ENCODE peak calls at places on chromosomes 11 and 22, in nine cellular contexts. N is A549, D is NB4, Y is transverse colon, U is ovary, A is testis, F is fibroblast of villous mesenchyme, O is AG10803, V is right lobe of liver. H is an unnamed sample.

GRCh38 chr11:92972248-92972647 is 2.8 kb downstream of the MTNR1B start:
- DNase-seq in N (no peak), D (no peak), Y (no peak), U (no peak), A (no peak), F (no peak), O (no peak), V (no peak), H (no peak)

GRCh38 chr11:96267490-96268010 is 75.4 kb downstream of the MAML2 start:
- DNase-seq in N (no peak), D (no peak), Y (no peak), U (no peak), A (no peak), F (peak; percentile 55), O (no peak), V (no peak), H (no peak)

GRCh38 chr22:43272869-43273318 is 70.3 kb downstream of the SCUBE1 start:
- DNase-seq in N (no peak), D (no peak), Y (no peak), U (peak; percentile 68), A (peak; percentile 86), F (peak; percentile 28), O (no peak), V (peak; percentile 48), H (no peak)

GRCh38 chr11:115623021-115623451 is 118.8 kb upstream of the CADM1 start:
- DNase-seq in N (peak; percentile 28), D (no peak), Y (peak; percentile 59), U (peak; percentile 70), A (peak; percentile 54), F (peak; percentile 95), O (peak; percentile 96), V (peak; percentile 52), H (peak; percentile 94)

GRCh38 chr11:109696191-109696897 is 274.4 kb downstream of the C11orf87 start:
- DNase-seq in N (no peak), D (no peak), Y (no peak), U (no peak), A (no peak), F (no peak), O (peak; percentile 53), V (no peak), H (peak; percentile 59)

GRCh38 chr11:14578551-14578956 is 58.4 kb upstream of the PSMA1 start:
- DNase-seq in N (no peak), D (peak; percentile 91), Y (peak; percentile 43), U (no peak), A (no peak), F (peak; percentile 85), O (peak; percentile 15), V (no peak), H (peak; percentile 91)

GRCh38 chr11:12092714-12093113 is 17.7 kb upstream of the MICAL2 start:
- DNase-seq in N (no peak), D (no peak), Y (no peak), U (no peak), A (no peak), F (no peak), O (no peak), V (no peak), H (no peak)

GRCh38 chr11:57645716-57646085 is 4.0 kb downstream of the YPEL4 start:
- DNase-seq in N (no peak), D (no peak), Y (no peak), U (peak; percentile 54), A (no peak), F (no peak), O (no peak), V (no peak), H (no peak)

GRCh38 chr22:29617922-29618629 is 14.6 kb downstream of the NF2 start:
- DNase-seq in N (no peak), D (no peak), Y (no peak), U (no peak), A (no peak), F (peak; percentile 67), O (peak; percentile 57), V (no peak), H (peak; percentile 46)

GRCh38 chr11:107250017-107250416 is 207.6 kb downstream of the CWF19L2 start:
- DNase-seq in N (no peak), D (no peak), Y (no peak), U (no peak), A (no peak), F (no peak), O (no peak), V (no peak), H (no peak)

GRCh38 chr11:84673753-84674152 is 953.4 kb downstream of the DLG2 start:
- DNase-seq in N (no peak), D (no peak), Y (no peak), U (no peak), A (no peak), F (no peak), O (peak; percentile 4), V (no peak), H (no peak)

GRCh38 chr22:44449683-44450425 is 48.2 kb downstream of the RTL6 start:
- DNase-seq in N (no peak), D (no peak), Y (no peak), U (no peak), A (no peak), F (no peak), O (no peak), V (no peak), H (no peak)

GRCh38 chr22:23075525-23076216 is 5.4 kb downstream of the GNAZ start:
- DNase-seq in N (no peak), D (no peak), Y (no peak), U (no peak), A (no peak), F (no peak), O (no peak), V (peak; percentile 61), H (no peak)

GRCh38 chr22:38317995-38318715 is 922 bp upstream of the CSNK1E start:
- DNase-seq in N (peak; percentile 94), D (peak; percentile 85), Y (peak; percentile 85), U (peak; percentile 64), A (peak; percentile 66), F (peak; percentile 95), O (peak; percentile 91), V (peak; percentile 58), H (peak; percentile 90)

GRCh38 chr11:116193321-116194114 is 579.3 kb downstream of the BUD13 start:
- DNase-seq in N (peak; percentile 15), D (no peak), Y (peak; percentile 60), U (peak; percentile 43), A (peak; percentile 31), F (peak; percentile 1), O (peak; percentile 55), V (no peak), H (peak; percentile 59)

DNA sequence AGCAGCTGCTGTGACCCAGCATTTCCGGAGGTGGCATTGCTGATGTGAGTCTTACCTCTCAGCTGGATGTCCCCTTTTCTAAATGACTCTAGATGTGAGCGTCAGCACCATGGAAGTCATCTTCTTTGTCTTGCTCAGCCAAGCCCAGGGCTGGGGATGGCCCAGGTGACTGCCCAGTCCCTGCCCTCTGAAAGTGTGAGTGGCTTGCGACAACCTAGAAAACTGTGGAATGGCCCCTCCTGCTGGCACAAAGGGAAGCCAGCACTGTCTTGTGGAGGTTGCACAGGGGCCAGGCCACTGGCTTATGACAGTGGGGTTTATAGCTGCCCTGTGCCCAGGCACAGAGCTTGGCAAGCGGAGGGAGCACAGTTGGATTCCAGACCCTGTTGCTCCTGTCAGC is 6.2 kb downstream of the TUB start:
- DNase-seq in N (no peak), D (no peak), Y (no peak), U (no peak), A (peak; percentile 49), F (no peak), O (no peak), V (no peak), H (no peak)
- TF ChIP-seq CTCF in N (peak; percentile 14), D (peak; percentile 18), Y (no peak), U (no peak), A (no peak), F (peak; percentile 19), O (peak; percentile 16), V (peak; percentile 15), H (peak; percentile 29)

DNA sequence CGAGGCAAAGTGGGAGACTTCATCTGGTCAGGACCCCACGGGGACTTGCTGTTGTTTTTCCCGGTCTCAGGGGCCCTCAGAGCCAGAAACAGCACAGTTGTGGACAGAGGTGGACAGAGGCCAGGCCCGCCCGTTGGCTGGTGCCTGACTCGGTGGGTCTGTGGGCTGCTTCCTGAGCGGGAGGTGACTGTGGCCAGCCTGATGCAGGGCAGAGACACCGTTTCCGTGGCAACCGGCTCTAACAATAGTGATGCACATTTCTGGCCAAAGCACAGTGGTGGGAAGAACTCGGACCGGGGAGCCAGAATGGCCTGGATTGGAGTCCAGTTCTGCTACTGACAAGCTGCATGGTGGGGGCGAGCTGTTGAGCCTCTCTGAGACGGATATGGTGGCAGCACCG is 58.7 kb upstream of the ATXN10 start:
- DNase-seq in N (no peak), D (no peak), Y (no peak), U (no peak), A (no peak), F (no peak), O (peak; percentile 32), V (no peak), H (peak; percentile 49)
- H3K4me3 ChIP-seq in N (no peak overlapping the region), D (peak overlapping the region; percentile 49), Y (no peak overlapping the region), U (no peak overlapping the region), A (no peak overlapping the region), F (no peak overlapping the region), O (peak overlapping the region; percentile 33), V (no peak overlapping the region), H (peak overlapping the region; percentile 20)

GRCh38 chr22:19744350-19745006 is 16.1 kb upstream of the TBX1 start:
- DNase-seq in N (no peak), D (no peak), Y (no peak), U (no peak), A (no peak), F (no peak), O (no peak), V (no peak), H (no peak)
- TF ChIP-seq CTCF in N (no peak), D (no peak), Y (no peak), U (no peak), A (no peak), F (no peak), O (no peak), V (no peak), H (no peak)

GRCh38 chr11:66879583-66879982 is 22.7 kb downstream of the LRFN4 start:
- DNase-seq in N (no peak), D (no peak), Y (no peak), U (no peak), A (no peak), F (no peak), O (no peak), V (no peak), H (no peak)

GRCh38 chr11:66881436-66881835 is 24.6 kb downstream of the LRFN4 start:
- DNase-seq in N (no peak), D (no peak), Y (no peak), U (no peak), A (no peak), F (no peak), O (no peak), V (no peak), H (no peak)

GRCh38 chr11:66880484-66881211 is 23.8 kb downstream of the LRFN4 start:
- DNase-seq in N (no peak), D (no peak), Y (no peak), U (no peak), A (no peak), F (no peak), O (no peak), V (no peak), H (no peak)

GRCh38 chr11:66877585-66877984 is 20.7 kb downstream of the LRFN4 start:
- DNase-seq in N (no peak), D (no peak), Y (no peak), U (no peak), A (no peak), F (peak; percentile 84), O (peak; percentile 22), V (no peak), H (peak; percentile 46)

DNA sequence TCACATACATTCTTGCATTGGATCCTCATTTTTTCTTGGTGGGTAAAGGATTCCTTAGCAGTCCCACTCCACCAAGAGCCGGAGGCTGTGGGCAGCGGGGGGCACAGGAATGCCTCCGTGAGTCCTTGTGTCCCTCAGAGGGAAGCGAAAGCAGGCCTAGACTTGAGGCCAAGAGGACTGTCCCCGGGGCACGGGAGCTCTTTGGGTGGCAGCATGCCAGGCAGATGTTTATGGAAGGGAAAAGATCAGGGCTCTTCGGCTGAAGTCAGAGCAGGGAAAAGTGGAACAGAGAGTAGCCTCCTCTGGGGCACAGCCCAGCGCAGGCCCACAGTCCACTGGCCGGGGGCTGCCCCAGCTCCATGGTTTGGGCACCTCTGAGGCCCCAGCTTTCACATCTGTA is 21.7 kb downstream of the LRFN4 start:
- DNase-seq in N (no peak), D (no peak), Y (no peak), U (no peak), A (no peak), F (peak; percentile 45), O (no peak), V (peak; percentile 71), H (no peak)
- H3K4me3 ChIP-seq in N (no peak overlapping the region), D (no peak overlapping the region), Y (no peak overlapping the region), U (no peak overlapping the region), A (no peak overlapping the region), F (no peak overlapping the region), O (no peak overlapping the region), V (no peak overlapping the region), H (no peak overlapping the region)

H was measured in cardiac fibroblast.